ENCODE peak calls at places on chromosomes 7 and 10, in eight cellular contexts. E, Z, J, A, Q, P, V and W are unnamed samples.

GRCh38 chr10:77626266-77626935 is 11.2 kb downstream of the KCNMA1 start:
- DNase-seq in E (no peak), Z (no peak), J (no peak), A (no peak), Q (no peak), P (no peak), V (no peak), W (no peak)

GRCh38 chr10:58266003-58266825 is 1.5 kb downstream of the IPMK start:
- DNase-seq in E (no peak), Z (no peak), J (no peak), A (no peak), Q (peak; percentile 24), P (no peak), V (no peak), W (no peak)

GRCh38 chr10:100184426-100185219 is 1.2 kb downstream of the ERLIN1 start:
- DNase-seq in E (no peak), Z (no peak), J (no peak), A (no peak), Q (peak; percentile 50), P (no peak), V (no peak), W (no peak)

GRCh38 chr7:32062150-32062549 is 8.1 kb downstream of the PDE1C start:
- DNase-seq in E (peak; percentile 31), Z (peak; percentile 57), J (peak; percentile 53), A (no peak), Q (peak; percentile 80), P (peak; percentile 79), V (no peak), W (peak; percentile 43)

GRCh38 chr10:17348111-17349008 is 106.0 kb downstream of the ST8SIA6 start:
- DNase-seq in E (peak; percentile 75), Z (peak; percentile 70), J (peak; percentile 22), A (peak; percentile 73), Q (peak; percentile 73), P (peak; percentile 90), V (no peak), W (peak; percentile 60)

GRCh38 chr10:44306762-44307161 is 78.1 kb downstream of the CXCL12 start:
- DNase-seq in E (no peak), Z (no peak), J (no peak), A (no peak), Q (no peak), P (no peak), V (no peak), W (no peak)

GRCh38 chr10:133324857-133325260 is 11.8 kb downstream of the CALY start:
- DNase-seq in E (no peak), Z (peak; percentile 18), J (peak; percentile 3), A (no peak), Q (no peak), P (no peak), V (no peak), W (no peak)

GRCh38 chr10:33143160-33143728 is 185.2 kb upstream of the ITGB1 start:
- DNase-seq in E (no peak), Z (no peak), J (no peak), A (no peak), Q (peak; percentile 67), P (no peak), V (no peak), W (no peak)

GRCh38 chr10:111593578-111593977 is 516.7 kb downstream of the ADRA2A start:
- DNase-seq in E (no peak), Z (no peak), J (no peak), A (no peak), Q (no peak), P (no peak), V (no peak), W (no peak)

GRCh38 chr10:35480150-35480549 is 125.0 kb upstream of the GJD4 start:
- DNase-seq in E (no peak), Z (no peak), J (no peak), A (no peak), Q (no peak), P (no peak), V (no peak), W (no peak)

GRCh38 chr7:156065400-156065799 is 253.1 kb upstream of the SHH start:
- DNase-seq in E (no peak), Z (no peak), J (no peak), A (no peak), Q (no peak), P (no peak), V (no peak), W (no peak)

GRCh38 chr7:42549866-42550485 is 313.0 kb upstream of the GLI3 start:
- DNase-seq in E (no peak), Z (no peak), J (no peak), A (no peak), Q (no peak), P (no peak), V (no peak), W (no peak)
- H3K9me3 ChIP-seq in E (no peaks in the 10 kb centered on the region), Z (peaks cover 15% of the 10 kb centered on the region), J (no peaks in the 10 kb centered on the region), A (peaks cover 34% of the 10 kb centered on the region), Q (peaks cover 4% of the 10 kb centered on the region), P (peaks cover 3% of the 10 kb centered on the region), V (no peaks in the 10 kb centered on the region), W (no peaks in the 10 kb centered on the region)

GRCh38 chr10:70302292-70302691 is 18.5 kb upstream of the NPFFR1 start:
- DNase-seq in E (peak; percentile 29), Z (no peak), J (peak; percentile 29), A (no peak), Q (no peak), P (no peak), V (no peak), W (no peak)
- H3K27ac ChIP-seq in E (peak overlapping the region; percentile 74), Z (peak overlapping the region; percentile 34), J (no peak overlapping the region), A (peak overlapping the region; percentile 78), Q (no peak overlapping the region), P (no peak overlapping the region), V (no peak overlapping the region), W (no peak overlapping the region)

GRCh38 chr7:158073845-158074840 is 513.5 kb downstream of the PTPRN2 start:
- DNase-seq in E (no peak), Z (no peak), J (no peak), A (no peak), Q (no peak), P (peak; percentile 60), V (no peak), W (no peak)

GRCh38 chr7:158075633-158076001 is 512.0 kb downstream of the PTPRN2 start:
- DNase-seq in E (no peak), Z (no peak), J (no peak), A (no peak), Q (no peak), P (peak; percentile 68), V (no peak), W (no peak)

GRCh38 chr7:158074896-158075632 is 512.6 kb downstream of the PTPRN2 start:
- DNase-seq in E (no peak), Z (no peak), J (no peak), A (no peak), Q (no peak), P (peak; percentile 51), V (no peak), W (no peak)

GRCh38 chr7:158070222-158070920 is 517.3 kb downstream of the PTPRN2 start:
- DNase-seq in E (no peak), Z (no peak), J (no peak), A (no peak), Q (no peak), P (peak; percentile 37), V (no peak), W (no peak)

DNA sequence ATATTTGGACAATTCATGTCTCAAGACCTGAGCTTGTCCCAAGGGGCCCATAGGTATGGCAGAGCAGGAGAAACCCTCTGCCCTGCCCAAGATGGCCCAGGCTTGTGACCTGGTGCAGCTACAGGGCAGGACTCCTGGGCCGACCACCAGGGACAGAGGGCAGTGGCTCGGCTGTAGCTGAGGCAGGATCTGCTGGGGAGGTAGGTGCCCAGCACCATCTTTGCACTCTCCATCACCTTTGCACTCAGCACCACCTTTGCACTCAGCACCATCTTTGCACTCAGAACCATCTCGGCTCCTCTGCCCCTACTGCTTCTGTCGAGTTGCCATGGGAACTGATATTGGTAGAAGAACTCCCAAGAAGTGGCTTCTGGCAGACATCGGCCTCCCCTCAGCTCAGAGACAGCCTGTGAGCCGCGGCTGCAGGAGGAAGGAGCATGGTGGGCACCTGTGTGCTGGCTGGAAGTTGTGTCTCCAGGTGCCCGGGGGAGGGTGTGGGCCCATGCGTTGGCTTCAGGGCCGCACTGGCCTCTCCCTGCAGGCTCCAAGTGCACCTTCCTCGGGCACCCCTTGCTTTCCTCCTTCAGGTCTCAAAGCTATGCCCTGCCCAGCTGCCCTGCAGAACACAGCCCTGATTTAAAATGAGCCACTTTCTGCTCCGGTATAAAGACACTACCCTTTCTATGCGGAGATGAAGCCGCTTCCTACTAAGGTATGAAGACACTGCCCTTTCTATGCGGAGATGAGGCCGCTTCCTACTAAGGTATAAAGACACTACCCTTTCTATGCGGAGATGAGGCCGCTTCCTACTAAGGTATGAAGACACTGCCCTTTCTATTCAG is 514.5 kb downstream of the PTPRN2 start:
- DNase-seq in E (no peak), Z (no peak), J (no peak), A (no peak), Q (no peak), P (peak; percentile 69), V (no peak), W (no peak)
- H3K9me3 ChIP-seq in E (no peaks in the 10 kb centered on the region), Z (no peaks in the 10 kb centered on the region), J (no peaks in the 10 kb centered on the region), A (no peaks in the 10 kb centered on the region), Q (peaks cover 20% of the 10 kb centered on the region), P (no peaks in the 10 kb centered on the region), V (no peaks in the 10 kb centered on the region), W (no peaks in the 10 kb centered on the region)

DNA sequence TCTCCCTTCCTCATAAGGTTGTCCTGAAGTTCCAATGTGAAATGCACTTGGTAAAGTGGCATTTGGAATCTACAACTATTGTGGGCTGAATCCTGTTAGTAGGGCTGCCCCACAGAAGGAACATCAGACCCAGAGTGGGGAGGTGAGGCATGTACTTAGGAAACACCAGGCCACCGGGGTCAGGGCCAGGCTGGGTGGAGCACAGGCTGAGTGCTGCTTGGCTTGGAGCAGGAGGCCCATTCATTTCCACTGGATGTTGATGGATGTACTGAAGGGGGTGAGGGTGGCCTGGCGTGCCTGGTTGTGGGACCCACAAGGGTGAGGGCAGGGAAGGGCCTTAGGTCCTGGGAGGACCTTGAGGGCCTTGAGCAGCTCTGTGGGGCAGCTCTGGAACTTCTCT is 30.8 kb downstream of the PALD1 start:
- DNase-seq in E (peak; percentile 30), Z (peak; percentile 53), J (peak; percentile 38), A (peak; percentile 51), Q (no peak), P (no peak), V (no peak), W (no peak)
- H3K27ac ChIP-seq in E (peak overlapping the region; percentile 36), Z (peak overlapping the region; percentile 59), J (no peak overlapping the region), A (peak overlapping the region; percentile 81), Q (no peak overlapping the region), P (no peak overlapping the region), V (no peak overlapping the region), W (peak overlapping the region; percentile 69)